ENCODE peak calls at places on chromosomes 2 and 18, in five cellular contexts. One of them, this sample, is unnamed.

GRCh38 chr2:113167115-113167932 is 6.4 kb upstream of the PSD4 start:
- DNase-seq in uterus: no peak
- DNase-seq in adrenal gland: peak; percentile 94
- DNase-seq in thyroid gland: peak; percentile 61
- DNase-seq in spleen: peak; percentile 80
- DNase-seq in this sample: no peak

GRCh38 chr2:152532241-152532640 is 185.0 kb downstream of the PRPF40A start:
- DNase-seq in uterus: no peak
- DNase-seq in adrenal gland: no peak
- DNase-seq in spleen: no peak
- DNase-seq in thyroid gland: no peak
- DNase-seq in this sample: no peak

GRCh38 chr2:204436267-204436666 is 109.0 kb upstream of the PARD3B start:
- DNase-seq in thyroid gland: peak; percentile 9
- DNase-seq in spleen: no peak
- DNase-seq in uterus: no peak
- DNase-seq in adrenal gland: no peak
- DNase-seq in this sample: no peak

GRCh38 chr2:153165021-153165420 is 313.5 kb downstream of the RPRM start:
- DNase-seq in spleen: no peak
- DNase-seq in uterus: no peak
- DNase-seq in adrenal gland: no peak
- DNase-seq in thyroid gland: no peak
- DNase-seq in this sample: no peak

GRCh38 chr2:217743980-217744761 is 258.6 kb downstream of the TNS1 start:
- DNase-seq in uterus: no peak
- DNase-seq in thyroid gland: peak; percentile 5
- DNase-seq in adrenal gland: no peak
- DNase-seq in spleen: no peak
- DNase-seq in this sample: peak; percentile 42

GRCh38 chr18:71028285-71028762 is 739.5 kb downstream of the SOCS6 start:
- DNase-seq in uterus: no peak
- DNase-seq in spleen: no peak
- DNase-seq in adrenal gland: no peak
- DNase-seq in thyroid gland: no peak
- DNase-seq in this sample: no peak

GRCh38 chr18:22977847-22978701 is 44.9 kb downstream of the RBBP8 start:
- DNase-seq in thyroid gland: no peak
- DNase-seq in spleen: no peak
- DNase-seq in adrenal gland: no peak
- DNase-seq in uterus: no peak
- DNase-seq in this sample: no peak

GRCh38 chr2:96253006-96253405 is 12.8 kb downstream of the TMEM127 start:
- DNase-seq in spleen: no peak
- DNase-seq in adrenal gland: no peak
- DNase-seq in uterus: no peak
- DNase-seq in thyroid gland: no peak
- DNase-seq in this sample: no peak

GRCh38 chr2:27171351-27171848 is 22.6 kb downstream of the TCF23 start:
- DNase-seq in thyroid gland: no peak
- DNase-seq in adrenal gland: no peak
- DNase-seq in uterus: no peak
- DNase-seq in spleen: no peak
- DNase-seq in this sample: no peak

GRCh38 chr18:3246636-3247242 is 862 bp upstream of the MYL12A start:
- DNase-seq in thyroid gland: peak; percentile 27
- DNase-seq in adrenal gland: peak; percentile 49
- DNase-seq in spleen: peak; percentile 80
- DNase-seq in uterus: peak; percentile 28
- DNase-seq in this sample: peak; percentile 32

GRCh38 chr18:3245185-3245564 is 2.4 kb upstream of the MYL12A start:
- DNase-seq in uterus: no peak
- DNase-seq in adrenal gland: no peak
- DNase-seq in spleen: no peak
- DNase-seq in thyroid gland: no peak
- DNase-seq in this sample: no peak

GRCh38 chr18:3248062-3248669 is 565 bp downstream of the MYL12A start:
- DNase-seq in adrenal gland: peak; percentile 63
- DNase-seq in uterus: no peak
- DNase-seq in thyroid gland: peak; percentile 42
- DNase-seq in spleen: no peak
- DNase-seq in this sample: peak; percentile 55

GRCh38 chr18:3247243-3248061 is at the start of gene MYL12A:
- DNase-seq in thyroid gland: peak; percentile 99
- DNase-seq in adrenal gland: peak; percentile 99
- DNase-seq in uterus: peak; percentile 97
- DNase-seq in spleen: peak; percentile 99
- DNase-seq in this sample: peak; percentile 98

GRCh38 chr18:3245853-3246635 is 1.6 kb upstream of the MYL12A start:
- DNase-seq in adrenal gland: peak; percentile 95
- DNase-seq in thyroid gland: peak; percentile 90
- DNase-seq in uterus: peak; percentile 86
- DNase-seq in spleen: peak; percentile 98
- DNase-seq in this sample: peak; percentile 87
- TF ChIP-seq POLR2A in adrenal gland: no peak
- TF ChIP-seq POLR2A in thyroid gland: no peak
- TF ChIP-seq POLR2A in uterus: peak; percentile 27
- TF ChIP-seq POLR2A in spleen: no peak
- TF ChIP-seq POLR2A in this sample: peak; percentile 8

GRCh38 chr2:43044093-43044614 is 182.3 kb downstream of the ZFP36L2 start:
- DNase-seq in adrenal gland: peak; percentile 23
- DNase-seq in thyroid gland: peak; percentile 36
- DNase-seq in uterus: peak; percentile 19
- DNase-seq in spleen: peak; percentile 58
- DNase-seq in this sample: no peak
- H3K4me1 ChIP-seq in adrenal gland: peaks cover 22% of the 10 kb centered on the region
- H3K4me1 ChIP-seq in thyroid gland: peaks cover 19% of the 10 kb centered on the region
- H3K4me1 ChIP-seq in uterus: peaks cover 19% of the 10 kb centered on the region
- H3K4me1 ChIP-seq in spleen: peaks cover 20% of the 10 kb centered on the region
- H3K4me1 ChIP-seq in this sample: peaks cover 14% of the 10 kb centered on the region

GRCh38 chr2:231190531-231191197 is 7.8 kb upstream of the ARMC9 start:
- DNase-seq in uterus: peak; percentile 86
- DNase-seq in adrenal gland: peak; percentile 77
- DNase-seq in spleen: no peak
- DNase-seq in thyroid gland: peak; percentile 75
- DNase-seq in this sample: peak; percentile 51
- TF ChIP-seq POLR2A in uterus: peak; percentile 32
- TF ChIP-seq POLR2A in adrenal gland: no peak
- TF ChIP-seq POLR2A in spleen: no peak
- TF ChIP-seq POLR2A in thyroid gland: no peak
- TF ChIP-seq POLR2A in this sample: no peak

DNA sequence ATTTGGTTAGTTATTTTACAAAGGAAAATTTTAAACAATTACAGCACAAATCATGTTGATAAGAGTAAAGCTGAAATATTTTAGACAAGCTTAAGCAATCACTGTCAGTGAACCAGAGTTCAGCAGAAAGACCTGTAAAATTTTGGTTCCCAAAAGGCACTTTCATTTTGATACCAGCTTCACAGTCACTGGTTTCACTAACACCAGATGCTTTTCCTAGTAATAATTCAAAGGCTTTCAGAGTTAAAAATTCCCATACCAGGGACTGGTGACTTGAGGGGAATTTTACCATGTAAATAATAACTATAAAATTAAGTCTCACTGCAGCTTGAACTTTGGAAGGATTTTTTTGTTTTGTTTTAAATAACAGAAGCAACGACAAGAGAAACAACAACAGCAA is 102.3 kb upstream of the CD302 start:
- DNase-seq in spleen: no peak
- DNase-seq in adrenal gland: no peak
- DNase-seq in uterus: no peak
- DNase-seq in thyroid gland: no peak
- DNase-seq in this sample: no peak
- H3K4me1 ChIP-seq in spleen: peaks cover 82% of the 10 kb centered on the region
- H3K4me1 ChIP-seq in adrenal gland: no peaks in the 10 kb centered on the region
- H3K4me1 ChIP-seq in uterus: no peaks in the 10 kb centered on the region
- H3K4me1 ChIP-seq in thyroid gland: peaks cover 23% of the 10 kb centered on the region
- H3K4me1 ChIP-seq in this sample: peaks cover 6% of the 10 kb centered on the region

DNA sequence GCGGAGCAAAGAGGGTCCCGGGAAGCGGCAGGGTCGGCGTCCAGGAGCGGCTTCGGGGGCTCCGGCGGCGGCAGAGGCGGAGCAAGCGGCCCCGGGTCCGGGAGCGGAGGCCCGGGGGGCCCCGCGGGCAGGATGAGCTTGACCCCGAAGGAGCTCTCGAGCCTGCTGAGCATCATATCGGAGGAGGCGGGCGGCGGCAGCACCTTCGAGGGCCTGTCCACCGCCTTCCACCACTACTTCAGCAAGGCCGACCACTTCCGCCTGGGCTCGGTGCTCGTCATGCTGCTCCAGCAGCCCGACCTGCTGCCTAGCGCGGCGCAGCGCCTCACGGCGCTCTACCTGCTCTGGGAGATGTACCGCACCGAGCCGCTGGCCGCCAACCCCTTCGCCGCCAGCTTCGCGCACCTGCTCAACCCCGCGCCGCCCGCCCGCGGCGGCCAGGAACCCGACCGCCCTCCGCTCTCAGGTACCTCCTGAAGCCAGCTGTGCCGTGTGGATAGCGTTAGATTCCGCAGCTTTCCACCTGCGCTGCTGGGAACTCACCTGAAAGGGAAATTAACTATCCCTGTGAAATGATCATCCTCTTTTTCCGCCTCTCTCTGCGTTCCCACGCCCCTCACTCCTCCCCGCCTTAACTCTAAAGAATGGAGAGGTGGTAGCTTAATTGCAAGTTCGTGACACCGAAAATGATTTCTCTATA is 477 bp downstream of the CNOT11 start:
- DNase-seq in spleen: peak; percentile 98
- DNase-seq in thyroid gland: peak; percentile 70
- DNase-seq in adrenal gland: peak; percentile 76
- DNase-seq in uterus: no peak
- DNase-seq in this sample: peak; percentile 25
- TF ChIP-seq POLR2A in spleen: no peak
- TF ChIP-seq POLR2A in thyroid gland: no peak
- TF ChIP-seq POLR2A in adrenal gland: peak; percentile 20
- TF ChIP-seq POLR2A in uterus: no peak
- TF ChIP-seq POLR2A in this sample: no peak